ENCODE peak calls at places on chromosomes 11 and 22, in eight cellular contexts. W is small intestine; Q is stimulated activated CD8-positive, alpha-beta memory T cell treated with anti-CD3 and anti-CD28 coated beads, Interleukin-7, amount 100 ng/mL, for 1 hour; A is T follicular helper cell; O is neural crest cell; Z is stimulated activated CD4-positive, alpha-beta T cell treated with anti-CD3 and anti-CD28 coated beads, Interleukin-4, amount 100 ng/mL, for 48 hours; M is fibroblast of pulmonary artery; L is hypothalamus. F is an unnamed sample.
A peak's percentile ranks its signal among the peaks of the same experiment; 100 is the strongest.

GRCh38 chr11:83823461-83824025 is 537.4 kb upstream of the CCDC90B start:
- DNase-seq in Z (no peak), W (no peak), A (no peak), M (peak; percentile 37), Q (no peak), L (no peak), O (no peak), F (no peak)

GRCh38 chr11:103338621-103339484 is 229.6 kb downstream of the DYNC2H1 start:
- DNase-seq in Q (no peak), W (no peak), L (no peak), Z (no peak), O (no peak), M (peak; percentile 53), A (no peak), F (no peak)

GRCh38 chr11:110763249-110764011 is 51.2 kb upstream of the ARHGAP20 start:
- DNase-seq in O (no peak), L (no peak), M (peak; percentile 57), A (no peak), W (no peak), Q (no peak), Z (no peak), F (no peak)

GRCh38 chr11:87326594-87326993 is 288.9 kb downstream of the TMEM135 start:
- DNase-seq in W (no peak), A (no peak), Q (no peak), Z (no peak), M (no peak), O (no peak), L (no peak), F (no peak)

GRCh38 chr11:3073029-3073435 is 15.8 kb upstream of the CARS1 start:
- DNase-seq in Q (no peak), W (no peak), O (no peak), Z (no peak), L (no peak), M (peak; percentile 95), A (no peak), F (no peak)

GRCh38 chr11:120121336-120121735 is 16.6 kb downstream of the TRIM29 start:
- DNase-seq in A (no peak), O (no peak), W (no peak), L (no peak), Q (no peak), Z (no peak), M (no peak), F (no peak)

GRCh38 chr11:60939301-60939700 is 12.7 kb downstream of the SLC15A3 start:
- DNase-seq in Q (no peak), L (no peak), Z (no peak), O (no peak), A (no peak), W (no peak), M (no peak), F (no peak)

GRCh38 chr11:69859275-69859934 is 40.2 kb upstream of the FGF3 start:
- DNase-seq in O (no peak), Q (no peak), L (no peak), W (no peak), Z (no peak), A (no peak), M (no peak), F (no peak)

GRCh38 chr11:62788991-62789390 is 1.8 kb downstream of the TMEM179B start:
- DNase-seq in W (no peak), O (no peak), M (no peak), A (no peak), Q (no peak), L (no peak), Z (no peak), F (no peak)

GRCh38 chr11:93888026-93888425 is 37.6 kb upstream of the VSTM5 start:
- DNase-seq in Z (no peak), L (no peak), O (no peak), W (no peak), M (no peak), A (no peak), Q (no peak), F (no peak)

GRCh38 chr22:23397618-23398567 is 182.2 kb downstream of the IGLL1 start:
- DNase-seq in W (no peak), A (no peak), M (no peak), L (no peak), Z (no peak), Q (no peak), O (no peak), F (no peak)

GRCh38 chr11:126898802-126899201 is 101.8 kb downstream of the KIRREL3 start:
- DNase-seq in M (no peak), W (no peak), A (no peak), O (no peak), Q (no peak), L (no peak), Z (no peak), F (no peak)

GRCh38 chr11:88709567-88709966 is 356.2 kb downstream of the GRM5 start:
- DNase-seq in L (peak; percentile 11), Q (no peak), Z (no peak), M (no peak), W (no peak), A (no peak), O (no peak), F (no peak)

GRCh38 chr11:121416909-121417567 is 35.1 kb upstream of the SORL1 start:
- DNase-seq in W (peak; percentile 76), O (no peak), Z (peak; percentile 27), L (peak; percentile 48), Q (no peak), M (peak; percentile 94), A (peak; percentile 17), F (no peak)

GRCh38 chr11:93034031-93034430 is 64.6 kb downstream of the MTNR1B start:
- DNase-seq in Q (no peak), L (no peak), M (no peak), A (no peak), O (no peak), W (no peak), Z (no peak), F (no peak)

GRCh38 chr11:110470716-110471115 is 41.0 kb downstream of the FDX1 start:
- DNase-seq in Q (no peak), M (no peak), A (no peak), L (no peak), Z (no peak), W (no peak), O (no peak), F (no peak)

GRCh38 chr11:130215531-130216220 is 56.1 kb downstream of the ST14 start:
- DNase-seq in M (no peak), A (no peak), Q (no peak), Z (no peak), O (no peak), L (no peak), W (no peak), F (no peak)

GRCh38 chr11:76151561-76152085 is 54.7 kb downstream of the WNT11 start:
- DNase-seq in Q (no peak), L (no peak), A (no peak), O (no peak), W (peak; percentile 53), Z (no peak), M (no peak), F (no peak)

GRCh38 chr11:69648679-69649575 is 8.0 kb downstream of the CCND1 start:
- DNase-seq in Q (no peak), Z (no peak), M (no peak), O (no peak), L (no peak), W (no peak), A (no peak), F (no peak)

F was measured in NCI-H1930.